ENCODE peak calls at places on chromosome 11, in ten cellular contexts. One of them, this sample, is unnamed.

GRCh38 chr11:108697872-108698473 is 33.1 kb downstream of the DDX10 start:
- DNase-seq in breast epithelium: no peak
- DNase-seq in left ventricle myocardium inferior: no peak
- DNase-seq in CD8-positive, alpha-beta memory T cell: no peak
- DNase-seq in suprapubic skin: no peak
- DNase-seq in mammary epithelial cell: peak
- DNase-seq in IMR-90: peak
- DNase-seq in adrenal gland: peak
- DNase-seq in aorta: no peak
- DNase-seq in neuronal stem cell: peak
- DNase-seq in this sample: peak

GRCh38 chr11:111000400-111001090 is 245.0 kb upstream of the POU2AF2 start:
- DNase-seq in breast epithelium: no peak
- DNase-seq in left ventricle myocardium inferior: no peak
- DNase-seq in CD8-positive, alpha-beta memory T cell: no peak
- DNase-seq in suprapubic skin: no peak
- DNase-seq in mammary epithelial cell: no peak
- DNase-seq in IMR-90: no peak
- DNase-seq in adrenal gland: no peak
- DNase-seq in aorta: no peak
- DNase-seq in neuronal stem cell: no peak
- DNase-seq in this sample: no peak

GRCh38 chr11:96316869-96317268 is 26.1 kb downstream of the MAML2 start:
- DNase-seq in breast epithelium: no peak
- DNase-seq in left ventricle myocardium inferior: no peak
- DNase-seq in CD8-positive, alpha-beta memory T cell: no peak
- DNase-seq in suprapubic skin: no peak
- DNase-seq in mammary epithelial cell: no peak
- DNase-seq in IMR-90: no peak
- DNase-seq in adrenal gland: no peak
- DNase-seq in aorta: no peak
- DNase-seq in neuronal stem cell: no peak
- DNase-seq in this sample: no peak

GRCh38 chr11:92580931-92581330 is 356.3 kb downstream of the FAT3 start:
- DNase-seq in breast epithelium: no peak
- DNase-seq in left ventricle myocardium inferior: no peak
- DNase-seq in CD8-positive, alpha-beta memory T cell: no peak
- DNase-seq in suprapubic skin: no peak
- DNase-seq in mammary epithelial cell: no peak
- DNase-seq in IMR-90: no peak
- DNase-seq in adrenal gland: no peak
- DNase-seq in aorta: no peak
- DNase-seq in neuronal stem cell: no peak
- DNase-seq in this sample: no peak

GRCh38 chr11:93659841-93660240 is 1.6 kb upstream of the CEP295 start:
- DNase-seq in breast epithelium: no peak
- DNase-seq in left ventricle myocardium inferior: no peak
- DNase-seq in CD8-positive, alpha-beta memory T cell: no peak
- DNase-seq in suprapubic skin: no peak
- DNase-seq in mammary epithelial cell: no peak
- DNase-seq in IMR-90: peak
- DNase-seq in adrenal gland: no peak
- DNase-seq in aorta: no peak
- DNase-seq in neuronal stem cell: no peak
- DNase-seq in this sample: no peak

GRCh38 chr11:114162719-114163123 is 103.2 kb downstream of the ZBTB16 start:
- DNase-seq in breast epithelium: peak
- DNase-seq in left ventricle myocardium inferior: peak
- DNase-seq in CD8-positive, alpha-beta memory T cell: no peak
- DNase-seq in suprapubic skin: peak
- DNase-seq in mammary epithelial cell: peak
- DNase-seq in IMR-90: peak
- DNase-seq in adrenal gland: peak
- DNase-seq in aorta: peak
- DNase-seq in neuronal stem cell: no peak
- DNase-seq in this sample: peak

GRCh38 chr11:103699216-103699615 is 337.2 kb upstream of the DDI1 start:
- DNase-seq in breast epithelium: no peak
- DNase-seq in left ventricle myocardium inferior: no peak
- DNase-seq in CD8-positive, alpha-beta memory T cell: no peak
- DNase-seq in suprapubic skin: no peak
- DNase-seq in mammary epithelial cell: no peak
- DNase-seq in IMR-90: no peak
- DNase-seq in adrenal gland: no peak
- DNase-seq in aorta: no peak
- DNase-seq in neuronal stem cell: no peak
- DNase-seq in this sample: no peak

GRCh38 chr11:3074912-3075589 is 17.8 kb upstream of the CARS1 start:
- DNase-seq in breast epithelium: no peak
- DNase-seq in left ventricle myocardium inferior: no peak
- DNase-seq in CD8-positive, alpha-beta memory T cell: no peak
- DNase-seq in suprapubic skin: no peak
- DNase-seq in mammary epithelial cell: no peak
- DNase-seq in IMR-90: no peak
- DNase-seq in adrenal gland: no peak
- DNase-seq in aorta: peak
- DNase-seq in neuronal stem cell: no peak
- DNase-seq in this sample: peak

DNA sequence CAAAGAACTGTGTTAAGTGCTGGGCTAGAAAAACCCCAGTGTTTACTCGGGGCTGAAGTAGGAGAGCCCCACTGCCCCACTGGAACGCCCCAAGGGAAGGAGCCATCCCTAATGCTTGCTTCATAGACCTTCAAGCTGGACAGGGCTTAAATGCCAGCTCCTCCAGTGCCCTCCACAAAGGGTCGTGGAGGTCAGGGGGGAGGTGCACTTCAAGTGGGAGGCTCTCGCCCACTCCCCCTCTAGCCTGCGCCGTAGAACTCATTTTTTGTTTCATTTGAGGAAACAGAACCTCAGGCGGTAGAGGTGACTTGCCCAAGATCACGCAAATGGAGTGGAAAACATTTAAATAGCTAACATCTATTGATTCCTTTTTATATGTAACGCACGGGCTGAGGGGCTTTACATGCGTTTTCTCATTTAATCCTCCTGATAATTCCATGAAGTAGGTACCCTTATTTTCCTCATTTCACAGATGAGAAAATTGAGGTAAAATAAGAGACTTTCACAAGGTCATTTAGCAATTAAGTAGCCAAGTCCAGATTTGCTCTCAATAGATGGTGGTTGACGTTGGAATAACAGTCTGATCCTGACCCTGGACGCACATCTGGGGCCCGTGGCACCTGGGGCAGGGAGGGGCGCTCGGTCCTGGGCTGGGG is 525 bp upstream of the ZDHHC13 start:
- DNase-seq in breast epithelium: no peak
- DNase-seq in left ventricle myocardium inferior: peak
- DNase-seq in CD8-positive, alpha-beta memory T cell: no peak
- DNase-seq in suprapubic skin: no peak
- DNase-seq in mammary epithelial cell: no peak
- DNase-seq in IMR-90: no peak
- DNase-seq in adrenal gland: no peak
- DNase-seq in aorta: no peak
- DNase-seq in neuronal stem cell: no peak
- DNase-seq in this sample: no peak
- H3K27ac ChIP-seq in breast epithelium: peak
- H3K27ac ChIP-seq in left ventricle myocardium inferior: no peak
- H3K27ac ChIP-seq in CD8-positive, alpha-beta memory T cell: peak
- H3K27ac ChIP-seq in suprapubic skin: no peak
- H3K27ac ChIP-seq in mammary epithelial cell: no peak
- H3K27ac ChIP-seq in IMR-90: no peak
- H3K27ac ChIP-seq in adrenal gland: no peak
- H3K27ac ChIP-seq in aorta: no peak
- H3K27ac ChIP-seq in neuronal stem cell: no peak
- H3K27ac ChIP-seq in this sample: peak

GRCh38 chr11:79758325-79758724 is 317.5 kb upstream of the TENM4 start:
- DNase-seq in breast epithelium: no peak
- DNase-seq in left ventricle myocardium inferior: no peak
- DNase-seq in CD8-positive, alpha-beta memory T cell: no peak
- DNase-seq in suprapubic skin: no peak
- DNase-seq in mammary epithelial cell: no peak
- DNase-seq in IMR-90: no peak
- DNase-seq in adrenal gland: no peak
- DNase-seq in aorta: no peak
- DNase-seq in neuronal stem cell: no peak
- DNase-seq in this sample: no peak

GRCh38 chr11:79768343-79768742 is 327.5 kb upstream of the TENM4 start:
- DNase-seq in breast epithelium: no peak
- DNase-seq in left ventricle myocardium inferior: peak
- DNase-seq in CD8-positive, alpha-beta memory T cell: no peak
- DNase-seq in suprapubic skin: no peak
- DNase-seq in mammary epithelial cell: no peak
- DNase-seq in IMR-90: no peak
- DNase-seq in adrenal gland: no peak
- DNase-seq in aorta: no peak
- DNase-seq in neuronal stem cell: no peak
- DNase-seq in this sample: peak

GRCh38 chr11:79762271-79762935 is 321.6 kb upstream of the TENM4 start:
- DNase-seq in breast epithelium: no peak
- DNase-seq in left ventricle myocardium inferior: no peak
- DNase-seq in CD8-positive, alpha-beta memory T cell: no peak
- DNase-seq in suprapubic skin: no peak
- DNase-seq in mammary epithelial cell: no peak
- DNase-seq in IMR-90: peak
- DNase-seq in adrenal gland: no peak
- DNase-seq in aorta: no peak
- DNase-seq in neuronal stem cell: no peak
- DNase-seq in this sample: no peak
- H3K27ac ChIP-seq in breast epithelium: no peak
- H3K27ac ChIP-seq in left ventricle myocardium inferior: no peak
- H3K27ac ChIP-seq in CD8-positive, alpha-beta memory T cell: no peak
- H3K27ac ChIP-seq in suprapubic skin: no peak
- H3K27ac ChIP-seq in mammary epithelial cell: no peak
- H3K27ac ChIP-seq in IMR-90: no peak
- H3K27ac ChIP-seq in adrenal gland: no peak
- H3K27ac ChIP-seq in aorta: no peak
- H3K27ac ChIP-seq in neuronal stem cell: no peak
- H3K27ac ChIP-seq in this sample: no peak

GRCh38 chr11:64536396-64536935 is 54.6 kb upstream of the SLC22A12 start:
- DNase-seq in breast epithelium: no peak
- DNase-seq in left ventricle myocardium inferior: no peak
- DNase-seq in CD8-positive, alpha-beta memory T cell: no peak
- DNase-seq in suprapubic skin: peak
- DNase-seq in mammary epithelial cell: no peak
- DNase-seq in IMR-90: peak
- DNase-seq in adrenal gland: no peak
- DNase-seq in aorta: peak
- DNase-seq in neuronal stem cell: no peak
- DNase-seq in this sample: no peak

GRCh38 chr11:64538501-64538951 is 52.5 kb upstream of the SLC22A12 start:
- DNase-seq in breast epithelium: no peak
- DNase-seq in left ventricle myocardium inferior: no peak
- DNase-seq in CD8-positive, alpha-beta memory T cell: no peak
- DNase-seq in suprapubic skin: peak
- DNase-seq in mammary epithelial cell: no peak
- DNase-seq in IMR-90: no peak
- DNase-seq in adrenal gland: no peak
- DNase-seq in aorta: peak
- DNase-seq in neuronal stem cell: no peak
- DNase-seq in this sample: no peak

GRCh38 chr11:64539239-64539638 is 51.8 kb upstream of the SLC22A12 start:
- DNase-seq in breast epithelium: no peak
- DNase-seq in left ventricle myocardium inferior: no peak
- DNase-seq in CD8-positive, alpha-beta memory T cell: no peak
- DNase-seq in suprapubic skin: peak
- DNase-seq in mammary epithelial cell: no peak
- DNase-seq in IMR-90: no peak
- DNase-seq in adrenal gland: no peak
- DNase-seq in aorta: no peak
- DNase-seq in neuronal stem cell: no peak
- DNase-seq in this sample: no peak

GRCh38 chr11:64536997-64537396 is 54.0 kb upstream of the SLC22A12 start:
- DNase-seq in breast epithelium: no peak
- DNase-seq in left ventricle myocardium inferior: no peak
- DNase-seq in CD8-positive, alpha-beta memory T cell: no peak
- DNase-seq in suprapubic skin: peak
- DNase-seq in mammary epithelial cell: no peak
- DNase-seq in IMR-90: no peak
- DNase-seq in adrenal gland: no peak
- DNase-seq in aorta: no peak
- DNase-seq in neuronal stem cell: no peak
- DNase-seq in this sample: no peak

DNA sequence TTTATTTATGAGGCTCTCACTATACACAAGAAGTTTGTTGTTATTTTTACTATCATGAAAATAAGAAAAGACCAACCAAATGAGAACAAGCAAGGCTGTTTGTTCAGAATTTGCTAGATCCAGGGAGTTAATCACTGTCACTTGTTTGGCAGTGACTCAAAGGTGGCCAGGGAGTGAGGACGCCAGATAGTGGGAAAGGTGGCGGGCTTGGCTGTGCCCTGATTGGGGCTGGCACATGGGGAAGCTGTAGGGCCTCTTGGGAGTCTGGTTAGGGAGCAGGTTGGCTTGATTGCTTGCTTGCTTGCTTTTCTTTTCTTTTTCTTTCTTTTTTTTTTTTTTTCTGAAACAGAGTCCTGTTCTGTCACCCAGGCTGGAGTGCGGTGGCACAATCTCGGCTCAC is 53.1 kb upstream of the SLC22A12 start:
- DNase-seq in breast epithelium: no peak
- DNase-seq in left ventricle myocardium inferior: no peak
- DNase-seq in CD8-positive, alpha-beta memory T cell: no peak
- DNase-seq in suprapubic skin: peak
- DNase-seq in mammary epithelial cell: no peak
- DNase-seq in IMR-90: no peak
- DNase-seq in adrenal gland: peak
- DNase-seq in aorta: peak
- DNase-seq in neuronal stem cell: no peak
- DNase-seq in this sample: no peak
- H3K27ac ChIP-seq in breast epithelium: no peak
- H3K27ac ChIP-seq in left ventricle myocardium inferior: no peak
- H3K27ac ChIP-seq in CD8-positive, alpha-beta memory T cell: no peak
- H3K27ac ChIP-seq in suprapubic skin: no peak
- H3K27ac ChIP-seq in mammary epithelial cell: no peak
- H3K27ac ChIP-seq in IMR-90: no peak
- H3K27ac ChIP-seq in adrenal gland: no peak
- H3K27ac ChIP-seq in aorta: no peak
- H3K27ac ChIP-seq in neuronal stem cell: no peak
- H3K27ac ChIP-seq in this sample: no peak

GRCh38 chr11:86952221-86952875 is 2.8 kb downstream of the FZD4 start:
- DNase-seq in breast epithelium: no peak
- DNase-seq in left ventricle myocardium inferior: no peak
- DNase-seq in CD8-positive, alpha-beta memory T cell: no peak
- DNase-seq in suprapubic skin: no peak
- DNase-seq in mammary epithelial cell: no peak
- DNase-seq in IMR-90: no peak
- DNase-seq in adrenal gland: no peak
- DNase-seq in aorta: no peak
- DNase-seq in neuronal stem cell: no peak
- DNase-seq in this sample: no peak

GRCh38 chr11:86948733-86949132 is 6.5 kb downstream of the FZD4 start:
- DNase-seq in breast epithelium: no peak
- DNase-seq in left ventricle myocardium inferior: no peak
- DNase-seq in CD8-positive, alpha-beta memory T cell: no peak
- DNase-seq in suprapubic skin: no peak
- DNase-seq in mammary epithelial cell: no peak
- DNase-seq in IMR-90: no peak
- DNase-seq in adrenal gland: no peak
- DNase-seq in aorta: no peak
- DNase-seq in neuronal stem cell: no peak
- DNase-seq in this sample: no peak

GRCh38 chr11:86951706-86952105 is 3.5 kb downstream of the FZD4 start:
- DNase-seq in breast epithelium: no peak
- DNase-seq in left ventricle myocardium inferior: no peak
- DNase-seq in CD8-positive, alpha-beta memory T cell: no peak
- DNase-seq in suprapubic skin: no peak
- DNase-seq in mammary epithelial cell: no peak
- DNase-seq in IMR-90: no peak
- DNase-seq in adrenal gland: no peak
- DNase-seq in aorta: no peak
- DNase-seq in neuronal stem cell: no peak
- DNase-seq in this sample: no peak

GRCh38 chr11:86949995-86950993 is 4.9 kb downstream of the FZD4 start:
- DNase-seq in breast epithelium: no peak
- DNase-seq in left ventricle myocardium inferior: no peak
- DNase-seq in CD8-positive, alpha-beta memory T cell: no peak
- DNase-seq in suprapubic skin: no peak
- DNase-seq in mammary epithelial cell: no peak
- DNase-seq in IMR-90: peak
- DNase-seq in adrenal gland: no peak
- DNase-seq in aorta: no peak
- DNase-seq in neuronal stem cell: no peak
- DNase-seq in this sample: no peak

GRCh38 chr11:86947541-86947940 is 7.7 kb downstream of the FZD4 start:
- DNase-seq in breast epithelium: no peak
- DNase-seq in left ventricle myocardium inferior: no peak
- DNase-seq in CD8-positive, alpha-beta memory T cell: no peak
- DNase-seq in suprapubic skin: no peak
- DNase-seq in mammary epithelial cell: peak
- DNase-seq in IMR-90: peak
- DNase-seq in adrenal gland: no peak
- DNase-seq in aorta: no peak
- DNase-seq in neuronal stem cell: no peak
- DNase-seq in this sample: no peak
- H3K27ac ChIP-seq in breast epithelium: no peak
- H3K27ac ChIP-seq in left ventricle myocardium inferior: peak
- H3K27ac ChIP-seq in CD8-positive, alpha-beta memory T cell: no peak
- H3K27ac ChIP-seq in suprapubic skin: no peak
- H3K27ac ChIP-seq in mammary epithelial cell: no peak
- H3K27ac ChIP-seq in IMR-90: no peak
- H3K27ac ChIP-seq in adrenal gland: no peak
- H3K27ac ChIP-seq in aorta: no peak
- H3K27ac ChIP-seq in neuronal stem cell: no peak
- H3K27ac ChIP-seq in this sample: no peak

This sample was measured in body of pancreas.